ENCODE peak calls at places on chromosomes 3 and 15, in six cellular contexts. F, J, P, B, T and M are unnamed samples.

GRCh38 chr3:152941825-152942224 is 106.9 kb downstream of the P2RY1 start:
- DNase-seq in J (no peak), T (no peak), B (no peak), F (no peak), P (no peak), M (no peak)

GRCh38 chr3:7876741-7877297 is 624.8 kb upstream of the LMCD1 start:
- DNase-seq in B (no peak), P (no peak), T (no peak), F (no peak), J (no peak), M (no peak)

GRCh38 chr3:173912126-173912525 is 514.6 kb downstream of the NLGN1 start:
- DNase-seq in P (no peak), F (no peak), J (peak), T (peak), B (no peak), M (no peak)

GRCh38 chr15:76973362-76973743 is 21.6 kb upstream of the PSTPIP1 start:
- DNase-seq in J (peak), T (no peak), F (peak), P (peak), B (peak), M (peak)

GRCh38 chr3:189490337-189490736 is 140.9 kb upstream of the TP63 start:
- DNase-seq in F (no peak), P (no peak), J (no peak), T (no peak), B (no peak), M (no peak)

GRCh38 chr3:119497824-119498187 is 541 bp upstream of the TIMMDC1 start:
- DNase-seq in P (peak), B (no peak), T (peak), F (peak), J (peak), M (no peak)

GRCh38 chr15:62799037-62799436 is 243.5 kb upstream of the TPM1 start:
- DNase-seq in T (peak), J (no peak), F (no peak), B (no peak), P (no peak), M (no peak)

GRCh38 chr3:125125822-125126245 is 70.0 kb upstream of the HEG1 start:
- DNase-seq in J (peak), T (peak), B (no peak), P (peak), F (no peak), M (no peak)

GRCh38 chr3:45414823-45415222 is 26.4 kb downstream of the LARS2 start:
- DNase-seq in J (no peak), T (no peak), B (no peak), P (no peak), F (no peak), M (no peak)

GRCh38 chr3:192835818-192836468 is 81.7 kb downstream of the MB21D2 start:
- DNase-seq in P (peak), T (no peak), B (no peak), J (peak), F (no peak), M (no peak)

GRCh38 chr15:57504599-57504940 is 87.1 kb upstream of the MYZAP start:
- DNase-seq in F (no peak), P (no peak), B (no peak), J (no peak), T (no peak), M (no peak)

GRCh38 chr3:8204846-8205624 is 296.6 kb upstream of the LMCD1 start:
- DNase-seq in T (no peak), J (no peak), B (no peak), P (peak), F (no peak), M (no peak)

GRCh38 chr3:25820816-25821486 is 31.1 kb downstream of the OXSM start:
- DNase-seq in T (no peak), P (no peak), J (no peak), B (no peak), F (no peak), M (no peak)

GRCh38 chr3:18633002-18633401 is 207.9 kb upstream of the SATB1 start:
- DNase-seq in T (no peak), J (no peak), B (no peak), P (no peak), F (no peak), M (no peak)

GRCh38 chr15:80846416-80846815 is 67.2 kb downstream of the CEMIP start:
- DNase-seq in J (peak), P (no peak), B (no peak), T (no peak), F (no peak), M (no peak)

GRCh38 chr15:50224606-50225005 is 40.9 kb downstream of the HDC start:
- DNase-seq in B (no peak), F (no peak), J (peak), P (peak), T (no peak), M (no peak)

GRCh38 chr3:134776518-134776917 is 18.5 kb upstream of the EPHB1 start:
- DNase-seq in F (no peak), P (no peak), T (no peak), B (peak), J (no peak), M (no peak)

GRCh38 chr3:161852744-161853143 is 356.1 kb downstream of the OTOL1 start:
- DNase-seq in P (no peak), B (no peak), F (no peak), T (no peak), J (no peak), M (no peak)

GRCh38 chr3:18730491-18730890 is 305.4 kb upstream of the SATB1 start:
- DNase-seq in P (no peak), F (peak), B (no peak), J (no peak), T (no peak), M (no peak)

GRCh38 chr15:96354731-96355560 is 24.4 kb downstream of the NR2F2 start:
- DNase-seq in B (no peak), P (peak), J (peak), F (no peak), T (peak), M (no peak)

GRCh38 chr3:13040381-13041074 is 32.7 kb downstream of the IQSEC1 start:
- DNase-seq in B (no peak), P (no peak), F (no peak), T (peak), J (no peak), M (no peak)

GRCh38 chr15:90471769-90472168 is 58.0 kb upstream of the CRTC3 start:
- DNase-seq in P (no peak), J (no peak), B (no peak), F (no peak), T (no peak), M (peak)

GRCh38 chr3:129313415-129313982 is 34.8 kb downstream of the HMCES start:
- DNase-seq in B (no peak), J (peak), F (no peak), P (no peak), T (no peak), M (no peak)

GRCh38 chr15:99762288-99762687 is 29.1 kb upstream of the LYSMD4 start:
- DNase-seq in T (no peak), B (no peak), J (no peak), P (no peak), F (no peak), M (no peak)

GRCh38 chr15:87207945-87208580 is 1048.5 kb downstream of the NTRK3 start:
- DNase-seq in F (no peak), B (no peak), P (peak), T (peak), J (peak), M (no peak)

GRCh38 chr3:105364113-105364512 is 2.6 kb upstream of the ALCAM start:
- DNase-seq in B (no peak), P (peak), T (no peak), J (peak), F (no peak), M (no peak)

GRCh38 chr3:59772416-59773408 is 722.9 kb upstream of the CFAP20DC start:
- DNase-seq in P (no peak), J (no peak), B (no peak), F (no peak), T (no peak), M (no peak)

GRCh38 chr3:7695067-7695466 is 806.6 kb upstream of the LMCD1 start:
- DNase-seq in F (no peak), T (no peak), P (no peak), B (no peak), J (no peak), M (no peak)

GRCh38 chr3:50627407-50628051 is 10.6 kb downstream of the MAPKAPK3 start:
- DNase-seq in T (peak), F (no peak), P (peak), J (peak), B (no peak), M (peak)

DNA sequence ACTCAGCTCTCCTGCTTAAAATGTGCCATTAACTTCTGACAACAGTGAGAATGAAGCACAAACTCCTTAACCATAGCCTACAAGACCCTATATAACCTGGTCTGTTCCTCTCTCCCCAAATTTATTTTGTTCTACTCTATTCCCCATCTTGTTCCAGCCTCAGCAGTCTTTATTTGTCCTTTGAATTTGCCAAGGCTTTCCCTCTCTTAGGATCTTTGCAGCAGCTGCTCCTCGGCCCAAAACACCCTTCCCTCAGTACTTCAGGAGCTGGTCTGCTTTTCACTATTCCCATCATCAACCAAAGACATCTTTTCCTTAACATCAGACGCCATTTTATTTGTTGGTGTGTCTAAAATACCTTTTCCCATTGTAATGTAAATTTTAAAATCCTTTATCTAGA is 10.2 kb downstream of the PRICKLE2 start:
- DNase-seq in J (no peak), P (no peak), B (no peak), F (no peak), T (no peak), M (no peak)
- H2BK5ac ChIP-seq in J (peak), P (no peak), B (no peak), F (no peak), T (no peak), M (no peak)

DNA sequence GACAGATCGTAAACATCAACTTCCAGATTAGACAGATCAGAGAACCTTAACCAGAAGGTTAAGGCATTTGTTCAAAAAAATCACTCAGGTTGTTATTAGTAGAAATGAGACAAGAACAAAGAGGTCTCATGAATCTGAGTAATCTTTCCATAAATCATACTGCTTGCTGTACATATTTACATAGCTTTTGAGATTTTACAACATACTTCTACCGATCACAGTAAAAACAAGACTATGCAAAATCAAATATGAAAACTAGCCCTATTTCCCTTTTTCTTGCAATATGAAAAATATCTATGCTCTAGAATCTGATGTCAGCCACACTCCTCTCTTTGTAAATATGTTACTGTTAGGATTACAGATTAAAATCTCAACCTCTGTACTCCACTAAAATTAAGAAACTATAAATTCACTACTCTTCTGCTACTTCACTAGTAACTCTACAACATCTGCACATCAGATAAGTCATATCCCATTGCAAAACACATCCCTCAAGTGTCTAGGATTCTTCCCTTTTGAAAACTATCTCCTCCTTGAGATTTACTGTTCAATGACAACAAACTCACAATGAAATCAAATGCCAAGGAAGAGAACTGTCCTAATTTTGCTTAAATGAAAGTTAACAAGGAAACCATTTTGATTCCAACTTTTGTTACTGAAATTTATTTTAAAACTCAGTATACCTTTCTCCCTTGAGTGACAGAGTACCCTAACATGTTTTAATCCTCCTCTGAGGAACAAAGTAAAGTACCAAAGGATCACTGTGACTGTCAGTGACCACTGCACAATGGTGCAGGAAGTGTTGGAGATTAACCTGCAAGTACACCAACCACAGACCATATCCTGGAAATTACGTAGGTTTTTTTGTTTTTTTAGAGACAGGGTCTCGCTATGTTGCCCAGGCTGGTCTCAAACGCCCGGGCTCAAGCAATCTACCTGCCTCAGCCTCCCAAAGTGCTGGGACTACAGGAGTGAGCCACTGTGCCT is 12.8 kb downstream of the DCUN1D1 start:
- DNase-seq in F (no peak), B (no peak), T (no peak), J (no peak), P (no peak), M (no peak)
- H4K8ac ChIP-seq in F (no peak), B (no peak), T (no peak), J (no peak), P (no peak), M (no peak)

GRCh38 chr3:159861369-159861987 is 127.2 kb upstream of the IL12A start:
- DNase-seq in P (peak), J (no peak), T (no peak), F (no peak), B (no peak), M (no peak)

GRCh38 chr3:159867372-159867771 is 121.3 kb upstream of the IL12A start:
- DNase-seq in F (no peak), T (no peak), B (no peak), P (no peak), J (no peak), M (no peak)

GRCh38 chr3:159860727-159861126 is 127.9 kb upstream of the IL12A start:
- DNase-seq in F (no peak), B (no peak), J (no peak), T (no peak), P (peak), M (no peak)

GRCh38 chr3:159866201-159866746 is 122.4 kb upstream of the IL12A start:
- DNase-seq in T (no peak), F (no peak), B (no peak), J (no peak), P (no peak), M (no peak)

GRCh38 chr3:159865042-159865579 is 123.5 kb upstream of the IL12A start:
- DNase-seq in P (no peak), T (peak), F (no peak), J (peak), B (no peak), M (no peak)
- H4K91ac ChIP-seq in P (no peak), T (no peak), F (no peak), J (peak), B (no peak), M (no peak)

GRCh38 chr3:133396906-133397305 is 3.0 kb upstream of the BFSP2 start:
- DNase-seq in T (no peak), B (no peak), P (no peak), J (no peak), F (no peak), M (no peak)

GRCh38 chr3:133390715-133391114 is 9.1 kb upstream of the BFSP2 start:
- DNase-seq in J (no peak), B (no peak), P (no peak), F (no peak), T (no peak), M (no peak)

GRCh38 chr3:133393691-133394474 is 6.0 kb upstream of the BFSP2 start:
- DNase-seq in T (no peak), B (no peak), F (no peak), J (no peak), P (no peak), M (no peak)

GRCh38 chr3:133394561-133395311 is 5.1 kb upstream of the BFSP2 start:
- DNase-seq in B (no peak), P (no peak), F (no peak), T (peak), J (peak), M (no peak)

DNA sequence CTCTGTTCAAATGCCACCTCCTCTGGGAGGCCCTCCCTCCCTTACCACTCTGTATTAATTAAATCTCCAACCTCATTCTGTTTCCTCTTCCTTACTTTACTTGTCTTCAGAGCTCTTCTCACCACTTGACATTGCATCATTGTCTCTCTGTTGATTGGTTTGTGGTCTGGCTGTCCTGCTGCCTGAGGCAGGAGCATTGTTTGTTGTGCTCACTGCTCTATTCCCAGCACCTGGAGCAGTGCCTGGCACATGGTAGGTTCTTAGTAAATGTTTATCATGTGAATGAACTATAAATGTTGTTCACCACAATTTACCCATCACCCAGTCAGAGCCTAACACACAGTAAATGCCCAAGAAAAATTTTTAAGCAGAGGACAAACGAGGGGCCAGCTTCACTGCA is 6.7 kb upstream of the BFSP2 start:
- DNase-seq in P (no peak), T (no peak), F (no peak), J (no peak), B (no peak), M (no peak)
- H2BK5ac ChIP-seq in P (no peak), T (no peak), F (no peak), J (no peak), B (no peak), M (no peak)

GRCh38 chr3:110495201-110495927 is 576.3 kb upstream of the NECTIN3 start:
- DNase-seq in B (no peak), P (no peak), T (no peak), F (no peak), J (no peak), M (peak)
- H4K8ac ChIP-seq in B (no peak), P (no peak), T (peak), F (no peak), J (no peak), M (no peak)